ENCODE peak calls at places on chromosomes 12 and 14, in six cellular contexts. Q, G, L, V, Y and W are unnamed samples.

GRCh38 chr12:41485203-41485602 is 297.1 kb downstream of the PDZRN4 start:
- DNase-seq in G (no peak), L (no peak), Q (peak; percentile 15), V (no peak), Y (no peak), W (no peak)

GRCh38 chr12:48952691-48953090 is 4.6 kb downstream of the ARF3 start:
- DNase-seq in Q (no peak), V (no peak), G (no peak), L (no peak), Y (no peak), W (no peak)

GRCh38 chr12:76720068-76720467 is 43.8 kb upstream of the ZDHHC17 start:
- DNase-seq in Y (no peak), V (peak; percentile 73), L (no peak), Q (peak; percentile 62), G (no peak), W (no peak)

GRCh38 chr14:77123381-77124344 is 17.9 kb downstream of the ZDHHC22 start:
- DNase-seq in G (peak; percentile 70), L (no peak), V (no peak), Q (peak; percentile 96), Y (peak; percentile 46), W (peak; percentile 70)

GRCh38 chr12:24901975-24902461 is 46.9 kb downstream of the BCAT1 start:
- DNase-seq in V (no peak), Y (peak; percentile 69), L (peak; percentile 89), Q (no peak), G (no peak), W (peak; percentile 88)

GRCh38 chr12:19236656-19237055 is 107.1 kb downstream of the PLEKHA5 start:
- DNase-seq in Y (no peak), L (no peak), Q (no peak), G (no peak), V (peak; percentile 80), W (no peak)

GRCh38 chr12:54452628-54453027 is 20.8 kb downstream of the GTSF1 start:
- DNase-seq in L (peak; percentile 24), Q (no peak), V (no peak), G (no peak), Y (no peak), W (peak; percentile 71)

GRCh38 chr12:53052419-53053222 is 2.8 kb downstream of the TNS2 start:
- DNase-seq in G (no peak), V (peak; percentile 85), Y (no peak), Q (peak; percentile 72), L (no peak), W (peak; percentile 49)

GRCh38 chr12:93363854-93364297 is 13.8 kb upstream of the NUDT4 start:
- DNase-seq in G (no peak), Q (no peak), V (no peak), Y (no peak), L (no peak), W (no peak)

GRCh38 chr12:67772276-67773169 is 124.0 kb downstream of the DYRK2 start:
- DNase-seq in G (no peak), Y (peak; percentile 94), L (peak; percentile 76), Q (no peak), V (peak; percentile 76), W (peak; percentile 96)

GRCh38 chr14:76729953-76730505 is 31.2 kb upstream of the VASH1 start:
- DNase-seq in Q (no peak), G (no peak), V (no peak), Y (no peak), L (no peak), W (peak; percentile 13)

GRCh38 chr12:38662851-38663250 is 242.5 kb downstream of the CPNE8 start:
- DNase-seq in Y (no peak), V (no peak), G (no peak), L (no peak), Q (no peak), W (no peak)

GRCh38 chr14:72904840-72905561 is 11.1 kb upstream of the DPF3 start:
- DNase-seq in Q (peak; percentile 90), L (peak; percentile 75), Y (peak; percentile 52), V (peak; percentile 81), G (peak; percentile 44), W (peak; percentile 83)

GRCh38 chr12:13504074-13504473 is 307.5 kb downstream of the EMP1 start:
- DNase-seq in V (no peak), G (no peak), Y (no peak), Q (peak; percentile 29), L (no peak), W (no peak)

GRCh38 chr12:65460076-65460475 is 181.6 kb downstream of the MSRB3 start:
- DNase-seq in Y (peak; percentile 31), L (peak; percentile 53), Q (no peak), V (no peak), G (no peak), W (no peak)

GRCh38 chr12:31011746-31012567 is 61.7 kb upstream of the DDX11 start:
- DNase-seq in Y (no peak), V (no peak), G (no peak), Q (no peak), L (no peak), W (peak; percentile 76)

GRCh38 chr12:117039891-117040309 is 59.3 kb downstream of the TESC start:
- DNase-seq in Y (no peak), G (no peak), Q (no peak), V (no peak), L (no peak), W (no peak)

GRCh38 chr12:56900583-56900982 is 33.6 kb downstream of the SDR9C7 start:
- DNase-seq in V (peak; percentile 19), Y (no peak), Q (peak; percentile 98), L (no peak), G (peak; percentile 91), W (no peak)

GRCh38 chr12:42332301-42332894 is 6.4 kb downstream of the PPHLN1 start:
- DNase-seq in L (no peak), V (peak; percentile 51), G (peak; percentile 29), Y (no peak), Q (peak; percentile 67), W (no peak)

GRCh38 chr12:49566361-49566760 is 1.6 kb downstream of the MCRS1 start:
- DNase-seq in G (no peak), V (no peak), Y (no peak), L (no peak), Q (no peak), W (no peak)

GRCh38 chr14:103427485-103428443 is 42.5 kb downstream of the MARK3 start:
- DNase-seq in L (peak; percentile 8), V (peak; percentile 85), Y (peak; percentile 77), Q (peak; percentile 52), G (no peak), W (peak; percentile 82)

GRCh38 chr14:36474593-36474992 is 45.4 kb downstream of the NKX2-1 start:
- DNase-seq in Q (no peak), L (no peak), Y (no peak), G (no peak), V (no peak), W (no peak)

DNA sequence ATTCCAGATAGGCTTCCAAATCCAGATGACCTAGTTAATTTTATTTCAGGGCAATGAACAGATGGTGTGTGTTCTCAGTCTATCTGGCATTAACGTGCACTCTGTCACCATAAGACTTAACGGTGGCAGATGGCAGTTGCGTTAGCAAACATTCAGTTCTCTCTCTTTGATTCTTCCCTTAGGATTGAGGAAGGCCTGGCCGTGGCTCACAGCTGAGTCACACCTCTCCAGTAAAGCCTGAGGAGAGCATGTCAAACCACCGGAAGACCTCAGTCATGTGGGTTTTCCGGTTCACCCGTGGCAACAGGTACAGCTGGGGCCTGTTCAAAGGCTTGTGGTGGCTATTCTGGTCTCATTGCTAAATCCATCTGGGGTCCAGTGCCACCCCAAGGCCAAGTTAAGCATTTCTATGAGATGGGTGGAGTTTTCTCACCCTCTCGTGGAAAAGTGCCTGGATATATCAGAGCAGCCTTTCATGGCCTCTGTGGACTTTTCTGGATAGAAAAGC is 545.1 kb upstream of the ATP2B1 start:
- DNase-seq in Y (peak; percentile 43), Q (peak; percentile 98), V (peak; percentile 92), G (peak; percentile 92), L (no peak), W (peak; percentile 68)
- TF ChIP-seq CTCF in Y (peak; percentile 31), Q (peak; percentile 74), V (peak; percentile 31), G (peak; percentile 49), L (no peak), W (peak; percentile 49)

GRCh38 chr14:33951183-33951840 is 438 bp upstream of the EGLN3 start:
- DNase-seq in Y (no peak), V (no peak), Q (no peak), G (no peak), L (no peak), W (peak; percentile 47)

GRCh38 chr14:33949051-33950037 is 1.5 kb downstream of the EGLN3 start:
- DNase-seq in L (no peak), Q (no peak), V (no peak), Y (no peak), G (no peak), W (peak; percentile 46)

GRCh38 chr14:33948143-33948962 is 2.5 kb downstream of the EGLN3 start:
- DNase-seq in L (no peak), G (no peak), Y (no peak), Q (no peak), V (no peak), W (peak; percentile 17)

GRCh38 chr14:33952541-33952940 is 1.7 kb upstream of the EGLN3 start:
- DNase-seq in G (no peak), V (no peak), Y (no peak), L (no peak), Q (no peak), W (no peak)

DNA sequence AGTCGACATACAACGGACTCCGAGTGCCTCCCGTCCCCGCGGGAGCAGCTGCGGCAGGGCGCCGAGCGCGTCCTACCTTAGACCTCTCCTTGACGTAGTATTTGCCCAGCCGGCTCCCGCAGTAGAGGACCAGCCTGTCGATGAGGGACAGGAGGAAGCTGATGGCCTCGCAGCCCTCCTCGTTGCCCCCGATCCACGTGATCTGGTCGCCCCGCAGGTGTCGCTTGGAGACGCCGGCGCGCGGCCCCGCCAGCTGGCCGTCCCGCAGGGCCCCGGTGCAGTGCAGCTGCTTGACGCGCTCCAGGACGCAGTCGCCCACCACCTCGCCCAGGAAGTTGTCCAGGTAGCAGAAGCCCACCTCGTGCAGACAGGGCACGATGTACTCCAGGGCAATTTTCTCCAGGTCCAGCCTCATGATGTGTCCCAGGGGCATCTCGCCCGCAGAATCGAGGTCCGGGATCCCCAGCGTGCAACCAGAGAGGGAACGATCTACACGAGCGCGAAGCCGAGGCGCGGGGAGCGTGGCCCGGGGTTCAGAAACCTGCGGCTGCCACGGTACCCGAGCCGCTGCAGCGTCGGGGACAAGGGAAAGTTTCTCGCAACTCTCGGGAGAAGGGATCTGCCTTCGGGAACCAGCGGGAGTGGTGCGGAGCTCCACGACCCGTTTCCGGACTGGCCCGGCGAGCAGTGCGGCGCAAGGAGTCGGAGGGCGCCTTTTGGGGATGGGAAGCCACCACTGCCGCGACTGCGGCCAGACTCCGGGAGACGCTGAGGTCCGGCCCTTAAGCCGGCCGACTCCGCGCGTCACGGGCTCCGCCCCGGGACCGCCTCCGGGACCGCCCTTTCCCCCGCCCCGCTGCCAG is at the start of gene EGLN3:
- DNase-seq in Q (peak; percentile 85), L (peak; percentile 96), Y (peak; percentile 96), V (peak; percentile 44), G (peak; percentile 68), W (peak; percentile 98)
- H3K9ac ChIP-seq in Q (peak within 1 kb of the TSS; percentile 31), L (peak within 1 kb of the TSS; percentile 45), Y (peak within 1 kb of the TSS; percentile 56), V (peak within 1 kb of the TSS; percentile 7), G (peak within 1 kb of the TSS; percentile 67), W (peak within 1 kb of the TSS; percentile 76)

DNA sequence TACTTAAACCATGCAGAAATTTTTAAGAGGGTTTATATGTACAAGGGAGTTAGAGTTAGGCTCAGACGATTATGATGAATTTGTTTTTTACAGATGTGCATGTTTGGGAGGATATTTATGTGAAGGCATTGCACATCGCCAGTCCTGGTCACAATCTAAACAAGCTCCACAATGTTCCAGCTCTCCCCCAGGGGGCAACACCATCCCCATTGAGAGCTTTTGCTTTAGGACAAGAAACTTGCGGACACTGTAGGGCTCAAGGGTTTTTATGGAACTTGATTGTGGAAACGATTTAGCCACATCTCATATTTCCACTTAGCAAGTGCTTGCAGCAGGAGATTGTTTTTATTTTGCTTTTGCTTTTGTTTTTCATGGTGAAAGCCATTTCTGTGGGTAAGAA is 276.8 kb upstream of the SRRM4 start:
- DNase-seq in Y (peak; percentile 47), L (peak; percentile 16), Q (no peak), G (no peak), V (no peak), W (peak; percentile 55)
- TF ChIP-seq CTCF in Y (peak; percentile 58), L (peak; percentile 40), Q (peak; percentile 16), G (peak; percentile 22), V (no peak), W (peak; percentile 60)

GRCh38 chr14:68951051-68951797 is 27.9 kb downstream of the ACTN1 start:
- DNase-seq in Q (peak; percentile 100), V (peak; percentile 96), Y (no peak), G (peak; percentile 85), L (no peak), W (no peak)
- H3K9ac ChIP-seq in Q (peak overlapping the region; percentile 61), V (peak overlapping the region; percentile 57), Y (no peak overlapping the region), G (peak overlapping the region; percentile 46), L (no peak overlapping the region), W (no peak overlapping the region)